ENCODE peak calls at places on chromosome 6, in five cellular contexts. D, F, R, V and X are unnamed samples.

GRCh38 chr6:140346461-140346860 is 972.0 kb upstream of the CITED2 start:
- DNase-seq in V (no peak), R (no peak), D (peak; percentile 97), F (no peak), X (no peak)

GRCh38 chr6:79586548-79586947 is 44.6 kb upstream of the SH3BGRL2 start:
- DNase-seq in R (no peak), F (no peak), V (no peak), D (peak; percentile 19), X (no peak)

GRCh38 chr6:169024047-169024660 is 229.5 kb downstream of the THBS2 start:
- DNase-seq in F (no peak), D (no peak), R (no peak), V (no peak), X (no peak)

GRCh38 chr6:36592221-36592655 is 1.9 kb upstream of the SRSF3 start:
- DNase-seq in V (no peak), F (no peak), R (no peak), D (no peak), X (peak; percentile 65)

GRCh38 chr6:162251257-162251656 is 476.3 kb downstream of the PRKN start:
- DNase-seq in D (no peak), F (no peak), R (no peak), V (no peak), X (no peak)

GRCh38 chr6:161301338-161301737 is 27.5 kb upstream of the AGPAT4 start:
- DNase-seq in V (no peak), D (no peak), R (peak; percentile 92), F (no peak), X (no peak)

GRCh38 chr6:89999154-89999553 is 104.9 kb downstream of the GJA10 start:
- DNase-seq in D (no peak), R (no peak), V (peak; percentile 79), F (no peak), X (no peak)

GRCh38 chr6:129235167-129236072 is 352.5 kb downstream of the LAMA2 start:
- DNase-seq in V (no peak), R (no peak), F (no peak), D (no peak), X (no peak)

GRCh38 chr6:15800821-15801617 is 138.2 kb upstream of the DTNBP1 start:
- DNase-seq in R (no peak), D (no peak), V (no peak), F (no peak), X (no peak)

GRCh38 chr6:53042112-53042511 is 23.1 kb upstream of the FBXO9 start:
- DNase-seq in V (no peak), F (peak; percentile 68), R (peak; percentile 78), D (peak; percentile 56), X (no peak)

GRCh38 chr6:10520468-10520867 is 683 bp upstream of the GCNT2 start:
- DNase-seq in R (no peak), D (peak; percentile 81), F (no peak), V (no peak), X (no peak)

GRCh38 chr6:111353914-111354464 is 129.0 kb downstream of the REV3L start:
- DNase-seq in D (no peak), R (no peak), F (no peak), V (no peak), X (no peak)

GRCh38 chr6:6843057-6843627 is 254.6 kb downstream of the LY86 start:
- DNase-seq in R (no peak), V (no peak), D (no peak), F (no peak), X (no peak)

GRCh38 chr6:71288228-71289038 is at the start of gene OGFRL1:
- DNase-seq in V (peak; percentile 74), D (peak; percentile 56), R (peak; percentile 35), F (peak; percentile 25), X (peak; percentile 86)

GRCh38 chr6:163605388-163606097 is 191.0 kb downstream of the QKI start:
- DNase-seq in R (no peak), V (no peak), D (no peak), F (no peak), X (no peak)

GRCh38 chr6:55668625-55669024 is 89.6 kb upstream of the HMGCLL1 start:
- DNase-seq in R (no peak), V (no peak), F (no peak), D (peak; percentile 18), X (no peak)

GRCh38 chr6:17493286-17493685 is 99.9 kb downstream of the CAP2 start:
- DNase-seq in V (no peak), F (no peak), D (peak; percentile 89), R (no peak), X (no peak)

GRCh38 chr6:143443096-143443495 is 7.4 kb downstream of the ADAT2 start:
- DNase-seq in F (no peak), D (no peak), V (no peak), R (no peak), X (no peak)

GRCh38 chr6:15042938-15043337 is 202.9 kb upstream of the JARID2 start:
- DNase-seq in V (no peak), D (no peak), R (no peak), F (no peak), X (no peak)

GRCh38 chr6:5866547-5867051 is 140.1 kb downstream of the NRN1 start:
- DNase-seq in F (peak; percentile 28), V (peak; percentile 32), D (peak; percentile 32), R (no peak), X (no peak)

GRCh38 chr6:135251416-135251815 is 70.3 kb downstream of the MYB start:
- DNase-seq in D (no peak), F (no peak), R (no peak), V (no peak), X (no peak)

GRCh38 chr6:150373260-150373701 is 4.5 kb downstream of the IYD start:
- DNase-seq in F (no peak), V (no peak), R (no peak), D (no peak), X (no peak)

GRCh38 chr6:27882624-27883023 is 29.6 kb downstream of the OR2B2 start:
- DNase-seq in D (no peak), F (no peak), V (no peak), R (no peak), X (no peak)

GRCh38 chr6:44452725-44453124 is 65.2 kb downstream of the CDC5L start:
- DNase-seq in F (no peak), R (no peak), V (no peak), D (peak; percentile 20), X (no peak)

GRCh38 chr6:131013495-131013894 is 49.5 kb downstream of the EPB41L2 start:
- DNase-seq in F (no peak), V (no peak), R (no peak), D (peak; percentile 91), X (no peak)

GRCh38 chr6:13538084-13538483 is 36.3 kb upstream of the SIRT5 start:
- DNase-seq in F (no peak), D (peak; percentile 68), R (peak; percentile 25), V (no peak), X (peak; percentile 60)

GRCh38 chr6:88513920-88514319 is 347.8 kb upstream of the CNR1 start:
- DNase-seq in R (no peak), D (no peak), F (no peak), V (no peak), X (no peak)

GRCh38 chr6:135182120-135182992 is 1.2 kb downstream of the MYB start:
- DNase-seq in R (no peak), D (peak; percentile 9), V (peak; percentile 71), F (no peak), X (peak; percentile 28)

DNA sequence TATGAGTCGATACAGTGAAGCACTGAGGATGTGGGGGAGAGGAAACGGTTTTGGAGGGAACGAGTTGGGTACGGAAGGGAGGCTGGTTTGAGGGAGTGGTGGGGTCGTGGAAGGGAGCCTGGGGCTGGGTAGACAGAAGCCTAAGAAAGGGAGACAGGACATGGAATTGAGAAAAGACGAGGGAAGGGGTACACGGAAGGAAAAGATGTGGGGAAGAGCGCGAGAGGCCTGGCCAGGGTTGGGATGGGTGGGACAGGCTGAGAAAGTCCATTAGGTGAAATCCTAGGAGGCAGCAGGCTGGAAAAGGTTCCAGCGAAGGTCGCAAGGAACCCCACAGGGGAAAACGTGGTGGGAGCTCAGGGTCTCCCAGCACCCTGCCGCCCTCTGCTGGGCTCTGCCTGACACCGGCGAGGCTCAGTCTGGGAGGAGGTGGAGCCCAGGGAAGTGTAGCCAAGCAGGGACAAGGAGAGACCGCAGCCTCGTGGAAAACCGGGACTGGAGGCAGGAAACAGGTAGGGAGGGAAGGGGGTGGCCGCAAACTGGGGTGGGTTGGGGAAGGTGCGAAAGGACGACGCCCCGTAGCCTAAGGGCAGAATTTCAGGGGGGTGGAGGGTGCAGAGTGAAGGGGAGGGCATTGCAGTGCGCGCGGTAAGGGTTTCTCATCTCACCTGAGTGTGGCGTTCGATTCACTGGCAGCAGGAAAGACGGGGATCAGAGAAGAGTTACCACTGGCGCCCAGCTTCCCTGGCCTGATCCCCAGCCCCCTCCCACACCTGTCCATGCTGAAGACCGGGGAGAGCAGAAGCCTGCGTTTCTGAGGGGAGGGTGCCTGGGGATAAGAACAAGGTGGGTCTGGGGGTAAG is 4.3 kb downstream of the GABBR1 start:
- DNase-seq in F (peak; percentile 42), V (peak; percentile 67), D (peak; percentile 82), R (peak; percentile 40), X (peak; percentile 80)
- TF ChIP-seq CTCF in F (peak; percentile 91), V (peak; percentile 72), D (peak; percentile 58), R (peak; percentile 87), X (peak; percentile 93)

DNA sequence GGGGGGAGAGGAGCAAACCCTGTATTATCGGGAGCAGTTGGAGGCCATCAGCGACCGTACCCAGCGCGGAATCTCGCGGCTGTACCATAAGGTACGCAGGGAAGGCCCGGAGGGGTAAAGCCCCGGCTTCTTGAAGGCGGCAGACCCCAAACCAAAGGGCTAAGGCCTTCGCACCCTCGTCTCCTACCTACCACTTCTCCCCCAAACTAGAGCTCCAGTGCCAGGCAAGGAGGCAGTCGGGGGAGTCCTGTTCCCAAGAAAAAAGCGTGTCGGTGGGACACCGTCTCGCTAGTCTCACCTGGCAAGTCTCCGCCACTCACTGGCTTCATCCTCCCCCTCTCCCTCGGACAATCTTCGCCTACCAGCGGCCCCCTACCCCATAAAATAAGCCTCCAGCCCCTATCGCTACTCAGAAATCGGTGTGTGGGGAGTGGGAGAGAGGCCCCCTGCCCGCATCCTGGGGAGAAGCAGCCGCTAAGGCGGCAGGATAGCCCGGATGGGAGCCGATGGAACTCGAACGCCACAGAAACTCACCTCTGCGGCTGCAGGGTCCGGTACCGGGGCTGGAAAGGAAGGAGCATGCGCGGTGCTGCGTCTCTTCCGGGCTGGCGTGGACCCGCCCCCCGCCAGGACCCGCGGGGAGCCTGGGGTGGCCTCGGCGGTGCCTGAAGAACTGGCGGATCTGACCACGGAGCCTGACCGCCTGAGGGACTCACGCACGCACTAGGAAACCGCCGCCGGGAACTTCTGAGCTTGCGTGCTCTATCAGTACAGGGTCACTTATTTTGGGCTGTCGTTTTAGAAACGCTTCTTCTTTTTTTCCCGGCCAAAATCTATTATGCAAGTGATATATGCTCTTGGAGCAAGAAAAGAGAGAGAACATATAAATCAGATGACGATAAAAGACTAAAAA is at the start of gene RPS10:
- DNase-seq in R (peak; percentile 84), F (peak; percentile 60), V (peak; percentile 92), D (peak; percentile 96), X (peak; percentile 99)
- TF ChIP-seq CTCF in R (no peak), F (no peak), V (no peak), D (no peak), X (no peak)

DNA sequence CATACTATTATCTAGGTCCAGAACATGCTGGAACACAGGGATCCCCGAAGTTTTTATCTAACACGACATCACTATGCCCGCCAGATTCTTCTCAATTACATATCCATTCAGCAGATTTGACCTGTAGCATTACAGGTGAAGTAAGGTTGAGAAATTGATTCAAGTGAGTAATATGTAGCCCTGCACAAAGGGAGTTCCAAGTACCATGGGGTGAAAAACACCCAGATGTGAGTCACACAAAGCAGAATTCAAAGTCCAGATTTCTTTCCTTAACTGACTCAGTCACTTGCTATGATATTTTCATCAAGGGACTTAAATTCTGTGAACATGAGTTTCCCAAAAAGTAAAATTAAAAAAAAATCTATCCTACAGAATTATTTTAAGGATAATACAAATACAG is 655.4 kb upstream of the PTCHD4 start:
- DNase-seq in D (no peak), F (no peak), R (no peak), V (no peak), X (no peak)
- TF ChIP-seq CTCF in D (no peak), F (no peak), R (no peak), V (no peak), X (no peak)

GRCh38 chr6:33812669-33813068 is 8.9 kb upstream of the MLN start:
- DNase-seq in F (no peak), R (no peak), D (peak; percentile 52), V (peak; percentile 58), X (peak; percentile 65)
- TF ChIP-seq CTCF in F (no peak), R (peak; percentile 30), D (peak; percentile 9), V (no peak), X (no peak)